ENCODE peak calls at places on chromosomes 12 and 14, in five cellular contexts. D is activated T-helper 1 cell treated with anti-CD3 and anti-CD28 coated beads, Interleukin-12 subunit alpha, Interleukin-12 subunit beta, Interleukin-2, Interleukin-4 antibody, amounts not matched to agents 30 ng/mL and 10 ng/mL and 1 ng/mL, durations not matched to agents 14 hours and 24 hours and 36 hours; W is fibroblast of gingiva; U is NCI-H2081; T is activated CD4-positive, alpha-beta T cell treated with anti-CD3 and anti-CD28 coated beads, Interleukin-2, amount 50 U/mL, for 1 hour. V is an unnamed sample.

GRCh38 chr12:93476555-93476954 is 9.2 kb downstream of the MRPL42 start:
- DNase-seq in D (no peak), T (no peak), W (no peak), U (no peak), V (no peak)

GRCh38 chr12:94930216-94930654 is 73.3 kb downstream of the NDUFA12 start:
- DNase-seq in W (no peak), D (no peak), U (no peak), T (no peak), V (no peak)

GRCh38 chr12:107917912-107918800 is 143.7 kb downstream of the ASCL4 start:
- DNase-seq in W (no peak), U (peak), T (no peak), D (no peak), V (peak)

GRCh38 chr12:94089891-94090290 is 58.5 kb upstream of the PLXNC1 start:
- DNase-seq in W (peak), U (no peak), D (no peak), T (no peak), V (no peak)

GRCh38 chr12:115785548-115785947 is 491.9 kb downstream of the MED13L start:
- DNase-seq in U (no peak), T (no peak), D (no peak), W (no peak), V (no peak)

GRCh38 chr12:93223440-93224426 is 154.0 kb upstream of the NUDT4 start:
- DNase-seq in D (no peak), U (peak), T (no peak), W (peak), V (no peak)

GRCh38 chr12:26318661-26319068 is 123.3 kb downstream of the SSPN start:
- DNase-seq in D (no peak), W (peak), U (no peak), T (no peak), V (peak)

GRCh38 chr12:94140556-94140955 is 7.8 kb upstream of the PLXNC1 start:
- DNase-seq in T (peak), W (no peak), U (peak), D (peak), V (no peak)

GRCh38 chr14:68506021-68506644 is 286.7 kb downstream of the ZFP36L1 start:
- DNase-seq in T (no peak), D (no peak), U (no peak), W (peak), V (no peak)

GRCh38 chr14:75829316-75829715 is 152.5 kb downstream of the TGFB3 start:
- DNase-seq in T (no peak), U (no peak), D (no peak), W (no peak), V (no peak)

GRCh38 chr14:100484531-100485267 is 102.5 kb downstream of the BEGAIN start:
- DNase-seq in T (no peak), W (peak), U (no peak), D (no peak), V (no peak)

GRCh38 chr14:100065942-100066574 is 836 bp downstream of the EVL start:
- DNase-seq in W (no peak), T (peak), D (peak), U (no peak), V (peak)

GRCh38 chr14:77647853-77648252 is 31.4 kb upstream of the SPTLC2 start:
- DNase-seq in W (no peak), U (no peak), D (no peak), T (no peak), V (no peak)

GRCh38 chr12:103085541-103085940 is 128.1 kb downstream of the ASCL1 start:
- DNase-seq in D (no peak), U (peak), W (no peak), T (no peak), V (no peak)

GRCh38 chr12:114166360-114166759 is 200.2 kb upstream of the RBM19 start:
- DNase-seq in U (no peak), D (no peak), T (no peak), W (no peak), V (no peak)

GRCh38 chr12:106178582-106178981 is 39.8 kb upstream of the NUAK1 start:
- DNase-seq in D (no peak), U (no peak), T (no peak), W (no peak), V (no peak)

GRCh38 chr14:65414961-65415589 is 2.5 kb downstream of the FUT8 start:
- DNase-seq in T (no peak), U (peak), W (peak), D (no peak), V (peak)

GRCh38 chr14:104358528-104359300 is 220.3 kb downstream of the KIF26A start:
- DNase-seq in W (no peak), U (no peak), T (no peak), D (no peak), V (no peak)

GRCh38 chr12:52364061-52364460 is 3.2 kb downstream of the KRT85 start:
- DNase-seq in W (no peak), U (no peak), D (no peak), T (no peak), V (no peak)

GRCh38 chr12:118900954-118901353 is 80.4 kb upstream of the SRRM4 start:
- DNase-seq in D (no peak), T (no peak), W (no peak), U (no peak), V (no peak)

GRCh38 chr14:64671591-64671990 is 32.6 kb upstream of the PLEKHG3 start:
- DNase-seq in W (peak), U (peak), T (no peak), D (no peak), V (no peak)

GRCh38 chr12:70366581-70367267 is 634 bp downstream of the KCNMB4 start:
- DNase-seq in W (peak), D (peak), U (peak), T (peak), V (peak)

V was measured in CD4-positive, CD25-positive, alpha-beta regulatory T cell.